ENCODE peak calls at places on chromosomes 1 and 21, in six cellular contexts. One of them, this sample, is unnamed.

GRCh38 chr1:85936470-85936869 is 220.1 kb downstream of the COL24A1 start:
- DNase-seq in psoas muscle: peak; percentile 30
- DNase-seq in endothelial cell of umbilical vein: no peak
- DNase-seq in nephron progenitor cell: no peak
- DNase-seq in lower lobe of right lung: no peak
- DNase-seq in left lung: no peak
- DNase-seq in this sample: no peak

GRCh38 chr1:61616830-61617229 is 108.1 kb downstream of the TM2D1 start:
- DNase-seq in psoas muscle: no peak
- DNase-seq in endothelial cell of umbilical vein: no peak
- DNase-seq in nephron progenitor cell: no peak
- DNase-seq in lower lobe of right lung: no peak
- DNase-seq in left lung: no peak
- DNase-seq in this sample: no peak

GRCh38 chr1:183898610-183899009 is 93.7 kb downstream of the RGL1 start:
- DNase-seq in psoas muscle: no peak
- DNase-seq in endothelial cell of umbilical vein: no peak
- DNase-seq in nephron progenitor cell: no peak
- DNase-seq in lower lobe of right lung: no peak
- DNase-seq in left lung: no peak
- DNase-seq in this sample: no peak

GRCh38 chr1:160032165-160032827 is 506 bp upstream of the PIGM start:
- DNase-seq in psoas muscle: no peak
- DNase-seq in endothelial cell of umbilical vein: peak; percentile 13
- DNase-seq in nephron progenitor cell: no peak
- DNase-seq in lower lobe of right lung: no peak
- DNase-seq in left lung: no peak
- DNase-seq in this sample: no peak

GRCh38 chr1:161273402-161273801 is 14.9 kb downstream of the PCP4L1 start:
- DNase-seq in psoas muscle: no peak
- DNase-seq in endothelial cell of umbilical vein: no peak
- DNase-seq in nephron progenitor cell: no peak
- DNase-seq in lower lobe of right lung: no peak
- DNase-seq in left lung: no peak
- DNase-seq in this sample: no peak

GRCh38 chr1:2358072-2358471 is 33.3 kb downstream of the MORN1 start:
- DNase-seq in psoas muscle: peak; percentile 4
- DNase-seq in endothelial cell of umbilical vein: no peak
- DNase-seq in nephron progenitor cell: peak; percentile 1
- DNase-seq in lower lobe of right lung: no peak
- DNase-seq in left lung: no peak
- DNase-seq in this sample: no peak

GRCh38 chr1:217029311-217030157 is 306.3 kb upstream of the ESRRG start:
- DNase-seq in psoas muscle: no peak
- DNase-seq in endothelial cell of umbilical vein: no peak
- DNase-seq in nephron progenitor cell: no peak
- DNase-seq in lower lobe of right lung: peak; percentile 50
- DNase-seq in left lung: peak; percentile 38
- DNase-seq in this sample: no peak

GRCh38 chr1:31259746-31260145 is 20.1 kb upstream of the NKAIN1 start:
- DNase-seq in psoas muscle: no peak
- DNase-seq in endothelial cell of umbilical vein: no peak
- DNase-seq in nephron progenitor cell: no peak
- DNase-seq in lower lobe of right lung: no peak
- DNase-seq in left lung: no peak
- DNase-seq in this sample: no peak

GRCh38 chr1:241611063-241611462 is 29.1 kb downstream of the CHML start:
- DNase-seq in psoas muscle: no peak
- DNase-seq in endothelial cell of umbilical vein: peak; percentile 74
- DNase-seq in nephron progenitor cell: no peak
- DNase-seq in lower lobe of right lung: no peak
- DNase-seq in left lung: no peak
- DNase-seq in this sample: peak; percentile 20

GRCh38 chr1:169711469-169712308 is at the start of gene SELL:
- DNase-seq in psoas muscle: peak; percentile 15
- DNase-seq in endothelial cell of umbilical vein: peak; percentile 86
- DNase-seq in nephron progenitor cell: peak; percentile 61
- DNase-seq in lower lobe of right lung: no peak
- DNase-seq in left lung: peak; percentile 47
- DNase-seq in this sample: no peak

DNA sequence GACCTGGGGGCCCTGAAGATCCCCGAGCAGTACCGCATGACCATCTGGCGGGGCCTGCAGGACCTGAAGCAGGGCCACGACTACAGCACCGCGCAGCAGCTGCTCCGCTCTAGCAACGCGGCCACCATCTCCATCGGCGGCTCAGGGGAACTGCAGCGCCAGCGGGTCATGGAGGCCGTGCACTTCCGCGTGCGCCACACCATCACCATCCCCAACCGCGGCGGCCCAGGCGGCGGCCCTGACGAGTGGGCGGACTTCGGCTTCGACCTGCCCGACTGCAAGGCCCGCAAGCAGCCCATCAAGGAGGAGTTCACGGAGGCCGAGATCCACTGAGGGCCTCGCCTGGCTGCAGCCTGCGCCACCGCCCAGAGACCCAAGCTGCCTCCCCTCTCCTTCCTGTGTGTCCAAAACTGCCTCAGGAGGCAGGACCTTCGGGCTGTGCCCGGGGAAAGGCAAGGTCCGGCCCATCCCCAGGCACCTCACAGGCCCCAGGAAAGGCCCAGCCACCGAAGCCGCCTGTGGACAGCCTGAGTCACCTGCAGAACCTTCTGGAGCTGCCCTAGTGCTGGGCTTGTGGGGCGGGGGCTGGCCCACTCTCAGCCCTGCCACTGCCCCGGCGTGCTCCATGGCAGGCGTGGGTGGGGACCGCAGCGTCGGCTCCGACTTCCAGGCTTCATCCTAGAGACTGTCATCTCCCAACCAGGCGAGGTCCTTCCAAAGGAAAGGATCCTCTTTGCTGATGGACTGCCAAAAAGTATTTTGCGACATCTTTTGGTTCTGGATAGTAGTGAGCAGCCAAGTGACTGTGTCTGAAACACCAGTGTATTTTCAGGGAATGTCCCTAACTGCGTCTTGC is 19.3 kb upstream of the CCDC27 start:
- DNase-seq in psoas muscle: no peak
- DNase-seq in endothelial cell of umbilical vein: no peak
- DNase-seq in nephron progenitor cell: peak; percentile 45
- DNase-seq in lower lobe of right lung: no peak
- DNase-seq in left lung: no peak
- DNase-seq in this sample: no peak
- TF ChIP-seq CTCF in psoas muscle: no peak
- TF ChIP-seq CTCF in endothelial cell of umbilical vein: no peak
- TF ChIP-seq CTCF in nephron progenitor cell: no peak
- TF ChIP-seq CTCF in lower lobe of right lung: no peak
- TF ChIP-seq CTCF in left lung: no peak
- TF ChIP-seq CTCF in this sample: no peak

GRCh38 chr1:59776960-59777852 is 37.5 kb upstream of the HOOK1 start:
- DNase-seq in psoas muscle: no peak
- DNase-seq in endothelial cell of umbilical vein: peak; percentile 80
- DNase-seq in nephron progenitor cell: no peak
- DNase-seq in lower lobe of right lung: no peak
- DNase-seq in left lung: no peak
- DNase-seq in this sample: no peak

GRCh38 chr1:59775480-59775879 is 39.3 kb upstream of the HOOK1 start:
- DNase-seq in psoas muscle: no peak
- DNase-seq in endothelial cell of umbilical vein: no peak
- DNase-seq in nephron progenitor cell: no peak
- DNase-seq in lower lobe of right lung: no peak
- DNase-seq in left lung: no peak
- DNase-seq in this sample: no peak

GRCh38 chr1:59779949-59780348 is 34.8 kb upstream of the HOOK1 start:
- DNase-seq in psoas muscle: no peak
- DNase-seq in endothelial cell of umbilical vein: no peak
- DNase-seq in nephron progenitor cell: no peak
- DNase-seq in lower lobe of right lung: no peak
- DNase-seq in left lung: no peak
- DNase-seq in this sample: no peak
- TF ChIP-seq CTCF in psoas muscle: peak; percentile 8
- TF ChIP-seq CTCF in endothelial cell of umbilical vein: peak; percentile 21
- TF ChIP-seq CTCF in nephron progenitor cell: no peak
- TF ChIP-seq CTCF in lower lobe of right lung: peak; percentile 20
- TF ChIP-seq CTCF in left lung: no peak
- TF ChIP-seq CTCF in this sample: no peak

GRCh38 chr21:41043008-41043407 is 125.0 kb upstream of the BACE2 start:
- DNase-seq in psoas muscle: no peak
- DNase-seq in endothelial cell of umbilical vein: no peak
- DNase-seq in nephron progenitor cell: no peak
- DNase-seq in lower lobe of right lung: no peak
- DNase-seq in left lung: no peak
- DNase-seq in this sample: no peak
- TF ChIP-seq CTCF in psoas muscle: no peak
- TF ChIP-seq CTCF in endothelial cell of umbilical vein: no peak
- TF ChIP-seq CTCF in nephron progenitor cell: no peak
- TF ChIP-seq CTCF in lower lobe of right lung: peak; percentile 22
- TF ChIP-seq CTCF in left lung: no peak
- TF ChIP-seq CTCF in this sample: no peak

GRCh38 chr1:26959722-26960624 is at the start of gene KDF1:
- DNase-seq in psoas muscle: no peak
- DNase-seq in endothelial cell of umbilical vein: no peak
- DNase-seq in nephron progenitor cell: peak; percentile 57
- DNase-seq in lower lobe of right lung: peak; percentile 92
- DNase-seq in left lung: peak; percentile 78
- DNase-seq in this sample: no peak
- TF ChIP-seq CTCF in psoas muscle: no peak
- TF ChIP-seq CTCF in endothelial cell of umbilical vein: no peak
- TF ChIP-seq CTCF in nephron progenitor cell: no peak
- TF ChIP-seq CTCF in lower lobe of right lung: no peak
- TF ChIP-seq CTCF in left lung: no peak
- TF ChIP-seq CTCF in this sample: no peak

GRCh38 chr1:6490181-6491075 is 1.0 kb downstream of the PLEKHG5 start:
- DNase-seq in psoas muscle: peak; percentile 54
- DNase-seq in endothelial cell of umbilical vein: peak; percentile 57
- DNase-seq in nephron progenitor cell: peak; percentile 80
- DNase-seq in lower lobe of right lung: peak; percentile 76
- DNase-seq in left lung: peak; percentile 61
- DNase-seq in this sample: peak; percentile 36
- TF ChIP-seq CTCF in psoas muscle: no peak
- TF ChIP-seq CTCF in endothelial cell of umbilical vein: no peak
- TF ChIP-seq CTCF in nephron progenitor cell: peak; percentile 42
- TF ChIP-seq CTCF in lower lobe of right lung: peak; percentile 43
- TF ChIP-seq CTCF in left lung: no peak
- TF ChIP-seq CTCF in this sample: no peak

GRCh38 chr1:17080881-17081280 is 27.0 kb upstream of the SDHB start:
- DNase-seq in psoas muscle: no peak
- DNase-seq in endothelial cell of umbilical vein: no peak
- DNase-seq in nephron progenitor cell: no peak
- DNase-seq in lower lobe of right lung: no peak
- DNase-seq in left lung: no peak
- DNase-seq in this sample: no peak

GRCh38 chr1:17080085-17080759 is 26.4 kb upstream of the SDHB start:
- DNase-seq in psoas muscle: no peak
- DNase-seq in endothelial cell of umbilical vein: no peak
- DNase-seq in nephron progenitor cell: no peak
- DNase-seq in lower lobe of right lung: no peak
- DNase-seq in left lung: no peak
- DNase-seq in this sample: no peak

GRCh38 chr1:17071794-17072193 is 18.0 kb upstream of the SDHB start:
- DNase-seq in psoas muscle: no peak
- DNase-seq in endothelial cell of umbilical vein: no peak
- DNase-seq in nephron progenitor cell: no peak
- DNase-seq in lower lobe of right lung: no peak
- DNase-seq in left lung: no peak
- DNase-seq in this sample: no peak

GRCh38 chr1:17079140-17079868 is 25.5 kb upstream of the SDHB start:
- DNase-seq in psoas muscle: no peak
- DNase-seq in endothelial cell of umbilical vein: no peak
- DNase-seq in nephron progenitor cell: no peak
- DNase-seq in lower lobe of right lung: no peak
- DNase-seq in left lung: no peak
- DNase-seq in this sample: no peak

DNA sequence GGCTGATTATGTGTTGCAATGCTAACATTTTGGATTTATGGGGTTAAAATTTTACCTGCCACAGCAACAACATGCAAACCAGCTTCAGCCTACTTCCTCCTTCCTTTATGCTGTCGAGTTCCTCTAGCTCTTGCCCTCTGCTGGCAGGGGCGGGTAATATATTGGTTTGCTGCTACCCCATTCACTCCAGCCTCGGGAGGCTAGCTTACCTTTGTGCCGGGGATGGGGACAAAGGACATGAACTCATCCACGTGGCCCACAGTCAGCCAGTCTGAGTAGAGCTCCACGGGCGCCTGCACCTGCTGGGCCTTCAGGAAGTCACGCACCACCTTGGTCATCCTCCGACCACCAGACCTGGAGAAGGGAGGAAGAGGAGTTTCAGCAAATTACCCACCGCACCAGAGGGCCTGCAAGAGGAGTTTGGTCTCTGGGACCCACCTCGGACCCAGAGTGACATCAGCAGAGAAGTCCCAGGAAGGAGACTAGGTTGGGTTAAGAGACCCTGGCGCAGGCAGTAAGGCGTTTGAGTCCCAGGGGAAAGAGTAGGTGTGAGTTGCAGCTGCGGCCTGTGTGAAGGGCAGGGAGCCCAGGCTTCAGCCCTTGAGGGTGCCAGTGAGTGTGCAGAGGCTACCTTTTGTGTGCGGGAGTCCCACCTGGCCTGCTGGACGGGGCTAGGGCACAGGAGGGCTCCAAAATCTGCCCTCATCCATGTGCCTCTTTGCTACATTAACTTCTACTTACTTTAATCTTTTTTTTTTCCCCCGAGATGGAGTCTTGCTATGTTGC is 21.8 kb upstream of the SDHB start:
- DNase-seq in psoas muscle: no peak
- DNase-seq in endothelial cell of umbilical vein: no peak
- DNase-seq in nephron progenitor cell: no peak
- DNase-seq in lower lobe of right lung: no peak
- DNase-seq in left lung: no peak
- DNase-seq in this sample: no peak
- TF ChIP-seq CTCF in psoas muscle: peak; percentile 17
- TF ChIP-seq CTCF in endothelial cell of umbilical vein: peak; percentile 24
- TF ChIP-seq CTCF in nephron progenitor cell: peak; percentile 33
- TF ChIP-seq CTCF in lower lobe of right lung: peak; percentile 31
- TF ChIP-seq CTCF in left lung: no peak
- TF ChIP-seq CTCF in this sample: no peak

This sample was measured in D721Med.